ENCODE peak calls at places on chromosomes 7 and 10, in eight cellular contexts. Q, M, F, G, R, V, O and U are unnamed samples.

GRCh38 chr7:74379938-74380337 is 73.8 kb upstream of the GTF2IRD1 start:
- DNase-seq in R (no peak), Q (no peak), G (no peak), F (no peak), O (no peak), V (peak), M (no peak), U (no peak)

GRCh38 chr10:59971915-59972314 is 65.6 kb upstream of the CCDC6 start:
- DNase-seq in G (no peak), Q (no peak), O (no peak), F (no peak), R (no peak), V (no peak), M (no peak), U (peak)

GRCh38 chr10:52883996-52884871 is 111.7 kb upstream of the MBL2 start:
- DNase-seq in F (peak), R (peak), M (no peak), Q (no peak), G (peak), V (no peak), O (peak), U (peak)

GRCh38 chr7:155962191-155962967 is 150.1 kb upstream of the SHH start:
- DNase-seq in O (peak), M (no peak), G (peak), Q (no peak), F (no peak), R (no peak), V (no peak), U (peak)

GRCh38 chr7:26159243-26159642 is 7.2 kb downstream of the NFE2L3 start:
- DNase-seq in O (peak), V (no peak), Q (no peak), G (peak), M (no peak), F (no peak), R (no peak), U (peak)

GRCh38 chr10:113679463-113680171 is at the start of gene CASP7:
- DNase-seq in G (peak), V (peak), M (peak), R (peak), Q (peak), O (peak), F (peak), U (peak)

GRCh38 chr10:43966571-43966965 is 317.9 kb upstream of the ZNF32 start:
- DNase-seq in O (no peak), R (no peak), F (no peak), M (no peak), Q (no peak), G (no peak), V (no peak), U (no peak)

GRCh38 chr10:112815238-112816032 is 134.6 kb upstream of the TCF7L2 start:
- DNase-seq in M (no peak), R (no peak), Q (no peak), V (no peak), O (peak), G (peak), F (no peak), U (peak)

GRCh38 chr10:50545846-50546245 is 77.9 kb downstream of the SGMS1 start:
- DNase-seq in O (no peak), Q (no peak), M (no peak), F (no peak), V (no peak), R (no peak), G (no peak), U (no peak)

GRCh38 chr10:124308351-124308645 is 110.4 kb downstream of the OAT start:
- DNase-seq in M (no peak), G (no peak), Q (no peak), R (no peak), O (no peak), F (no peak), V (no peak), U (no peak)

GRCh38 chr10:8379906-8380832 is 325.7 kb downstream of the GATA3 start:
- DNase-seq in M (no peak), O (no peak), V (no peak), G (no peak), F (no peak), R (no peak), Q (no peak), U (peak)

GRCh38 chr7:79504607-79505389 is 51.3 kb upstream of the MAGI2 start:
- DNase-seq in F (peak), Q (no peak), V (no peak), G (peak), R (no peak), M (no peak), O (no peak), U (peak)

GRCh38 chr7:26955516-26955915 is 91.1 kb upstream of the SKAP2 start:
- DNase-seq in V (no peak), G (no peak), R (no peak), Q (no peak), M (no peak), O (no peak), F (no peak), U (no peak)

GRCh38 chr7:70545214-70545613 is 586.7 kb upstream of the GALNT17 start:
- DNase-seq in F (no peak), O (no peak), R (no peak), M (no peak), V (no peak), Q (peak), G (no peak), U (no peak)

GRCh38 chr10:42926831-42927230 is 144.2 kb downstream of the BMS1 start:
- DNase-seq in F (peak), Q (no peak), O (no peak), G (peak), R (peak), M (no peak), V (no peak), U (peak)